ENCODE peak calls at places on chromosome 13, in eight cellular contexts. One of them, this sample, is unnamed.

GRCh38 chr13:43159007-43159406 is 135.6 kb downstream of the DNAJC15 start:
- DNase-seq in CD4-positive, alpha-beta T cell: no peak
- DNase-seq in ELR: peak; percentile 10
- DNase-seq in astrocyte of the cerebellum: peak; percentile 51
- DNase-seq in uterus: no peak
- DNase-seq in iris pigment epithelial cell: peak; percentile 67
- DNase-seq in skeletal muscle cell: peak; percentile 50
- DNase-seq in EH: peak; percentile 78
- DNase-seq in this sample: peak; percentile 57

GRCh38 chr13:74290324-74290773 is 156.1 kb upstream of the KLF12 start:
- DNase-seq in CD4-positive, alpha-beta T cell: peak; percentile 25
- DNase-seq in ELR: peak; percentile 52
- DNase-seq in astrocyte of the cerebellum: peak; percentile 93
- DNase-seq in uterus: peak; percentile 16
- DNase-seq in iris pigment epithelial cell: peak; percentile 95
- DNase-seq in skeletal muscle cell: peak; percentile 86
- DNase-seq in EH: peak; percentile 76
- DNase-seq in this sample: peak; percentile 69

GRCh38 chr13:91347996-91348905 is 764 bp downstream of the MIR17HG start:
- DNase-seq in CD4-positive, alpha-beta T cell: peak; percentile 45
- DNase-seq in ELR: peak; percentile 57
- DNase-seq in astrocyte of the cerebellum: no peak
- DNase-seq in uterus: peak; percentile 43
- DNase-seq in iris pigment epithelial cell: peak; percentile 43
- DNase-seq in skeletal muscle cell: no peak
- DNase-seq in EH: peak; percentile 34
- DNase-seq in this sample: peak; percentile 18

GRCh38 chr13:36211567-36211966 is 2.8 kb downstream of the SOHLH2 start:
- DNase-seq in CD4-positive, alpha-beta T cell: no peak
- DNase-seq in ELR: no peak
- DNase-seq in astrocyte of the cerebellum: peak; percentile 4
- DNase-seq in uterus: no peak
- DNase-seq in iris pigment epithelial cell: no peak
- DNase-seq in skeletal muscle cell: no peak
- DNase-seq in EH: no peak
- DNase-seq in this sample: no peak

GRCh38 chr13:29704648-29705047 is 109.2 kb upstream of the SLC7A1 start:
- DNase-seq in CD4-positive, alpha-beta T cell: no peak
- DNase-seq in ELR: peak; percentile 16
- DNase-seq in astrocyte of the cerebellum: no peak
- DNase-seq in uterus: no peak
- DNase-seq in iris pigment epithelial cell: peak; percentile 11
- DNase-seq in skeletal muscle cell: no peak
- DNase-seq in EH: peak; percentile 49
- DNase-seq in this sample: peak; percentile 25

GRCh38 chr13:30734434-30734833 is 909 bp upstream of the ALOX5AP start:
- DNase-seq in CD4-positive, alpha-beta T cell: no peak
- DNase-seq in ELR: peak; percentile 85
- DNase-seq in astrocyte of the cerebellum: no peak
- DNase-seq in uterus: no peak
- DNase-seq in iris pigment epithelial cell: peak; percentile 45
- DNase-seq in skeletal muscle cell: no peak
- DNase-seq in EH: peak; percentile 69
- DNase-seq in this sample: no peak

GRCh38 chr13:101454767-101455166 is 2.3 kb downstream of the ITGBL1 start:
- DNase-seq in CD4-positive, alpha-beta T cell: no peak
- DNase-seq in ELR: peak; percentile 78
- DNase-seq in astrocyte of the cerebellum: no peak
- DNase-seq in uterus: no peak
- DNase-seq in iris pigment epithelial cell: peak; percentile 57
- DNase-seq in skeletal muscle cell: no peak
- DNase-seq in EH: peak; percentile 60
- DNase-seq in this sample: no peak

GRCh38 chr13:78520425-78520824 is 82.9 kb downstream of the POU4F1 start:
- DNase-seq in CD4-positive, alpha-beta T cell: no peak
- DNase-seq in ELR: no peak
- DNase-seq in astrocyte of the cerebellum: no peak
- DNase-seq in uterus: no peak
- DNase-seq in iris pigment epithelial cell: no peak
- DNase-seq in skeletal muscle cell: no peak
- DNase-seq in EH: no peak
- DNase-seq in this sample: no peak

GRCh38 chr13:111483621-111483987 is 163.2 kb downstream of the TEX29 start:
- DNase-seq in CD4-positive, alpha-beta T cell: no peak
- DNase-seq in ELR: no peak
- DNase-seq in astrocyte of the cerebellum: no peak
- DNase-seq in uterus: no peak
- DNase-seq in iris pigment epithelial cell: no peak
- DNase-seq in skeletal muscle cell: no peak
- DNase-seq in EH: no peak
- DNase-seq in this sample: no peak

GRCh38 chr13:38518328-38518727 is 168.5 kb upstream of the FREM2 start:
- DNase-seq in CD4-positive, alpha-beta T cell: no peak
- DNase-seq in ELR: no peak
- DNase-seq in astrocyte of the cerebellum: no peak
- DNase-seq in uterus: no peak
- DNase-seq in iris pigment epithelial cell: no peak
- DNase-seq in skeletal muscle cell: no peak
- DNase-seq in EH: no peak
- DNase-seq in this sample: no peak

GRCh38 chr13:91805605-91806004 is 407.2 kb downstream of the GPC5 start:
- DNase-seq in CD4-positive, alpha-beta T cell: no peak
- DNase-seq in ELR: no peak
- DNase-seq in astrocyte of the cerebellum: no peak
- DNase-seq in uterus: no peak
- DNase-seq in iris pigment epithelial cell: no peak
- DNase-seq in skeletal muscle cell: no peak
- DNase-seq in EH: no peak
- DNase-seq in this sample: no peak